ENCODE peak calls at places on chromosomes 4 and X, in seven cellular contexts. D is OCI-LY7, E is MM.1S, W is PC-3, Q is neural progenitor cell, M is hepatocyte, F is SK-N-SH. Y is an unnamed sample.

GRCh38 chrX:115232933-115233496 is 881 bp downstream of the LRCH2 start:
- DNase-seq in W (no peak), E (no peak), F (no peak), Q (no peak), M (no peak), D (no peak), Y (no peak)

GRCh38 chr4:75547647-75548387 is 8.0 kb upstream of the ODAPH start:
- DNase-seq in Q (no peak), W (no peak), F (peak), M (peak), E (peak), D (peak), Y (no peak)

GRCh38 chr4:77219266-77219665 is 62.3 kb downstream of the CCNG2 start:
- DNase-seq in Q (no peak), W (no peak), D (no peak), F (no peak), E (no peak), M (no peak), Y (no peak)

GRCh38 chr4:3276961-3277360 is 15.9 kb upstream of the RGS12 start:
- DNase-seq in M (no peak), W (no peak), E (no peak), D (no peak), Q (no peak), F (no peak), Y (no peak)

GRCh38 chrX:51776851-51777250 is 33.6 kb downstream of the GSPT2 start:
- DNase-seq in F (no peak), W (no peak), M (no peak), D (no peak), E (no peak), Q (no peak), Y (no peak)

GRCh38 chrX:623268-623598 is 7.4 kb upstream of the SHOX start:
- DNase-seq in Q (no peak), W (no peak), E (no peak), D (no peak), F (no peak), M (no peak), Y (no peak)

GRCh38 chr4:78606530-78607095 is 55.0 kb downstream of the ANXA3 start:
- DNase-seq in Q (no peak), W (no peak), M (no peak), F (no peak), D (no peak), E (no peak), Y (no peak)

GRCh38 chrX:30373951-30374350 is 64.8 kb upstream of the NR0B1 start:
- DNase-seq in W (no peak), D (no peak), M (no peak), F (no peak), Q (no peak), E (no peak), Y (no peak)

GRCh38 chr4:145618210-145618911 is 824 bp upstream of the MMAA start:
- DNase-seq in F (peak), D (peak), W (no peak), E (peak), M (peak), Q (peak), Y (no peak)

GRCh38 chr4:41865306-41865980 is 69.8 kb upstream of the TMEM33 start:
- DNase-seq in W (no peak), M (no peak), D (no peak), F (no peak), Q (peak), E (no peak), Y (no peak)

GRCh38 chrX:45077748-45078424 is 122.8 kb downstream of the DIPK2B start:
- DNase-seq in M (no peak), F (no peak), Q (no peak), W (no peak), E (peak), D (no peak), Y (no peak)

GRCh38 chr4:7886250-7886973 is 53.2 kb downstream of the AFAP1 start:
- DNase-seq in M (no peak), Q (no peak), E (no peak), F (peak), W (no peak), D (no peak), Y (no peak)

DNA sequence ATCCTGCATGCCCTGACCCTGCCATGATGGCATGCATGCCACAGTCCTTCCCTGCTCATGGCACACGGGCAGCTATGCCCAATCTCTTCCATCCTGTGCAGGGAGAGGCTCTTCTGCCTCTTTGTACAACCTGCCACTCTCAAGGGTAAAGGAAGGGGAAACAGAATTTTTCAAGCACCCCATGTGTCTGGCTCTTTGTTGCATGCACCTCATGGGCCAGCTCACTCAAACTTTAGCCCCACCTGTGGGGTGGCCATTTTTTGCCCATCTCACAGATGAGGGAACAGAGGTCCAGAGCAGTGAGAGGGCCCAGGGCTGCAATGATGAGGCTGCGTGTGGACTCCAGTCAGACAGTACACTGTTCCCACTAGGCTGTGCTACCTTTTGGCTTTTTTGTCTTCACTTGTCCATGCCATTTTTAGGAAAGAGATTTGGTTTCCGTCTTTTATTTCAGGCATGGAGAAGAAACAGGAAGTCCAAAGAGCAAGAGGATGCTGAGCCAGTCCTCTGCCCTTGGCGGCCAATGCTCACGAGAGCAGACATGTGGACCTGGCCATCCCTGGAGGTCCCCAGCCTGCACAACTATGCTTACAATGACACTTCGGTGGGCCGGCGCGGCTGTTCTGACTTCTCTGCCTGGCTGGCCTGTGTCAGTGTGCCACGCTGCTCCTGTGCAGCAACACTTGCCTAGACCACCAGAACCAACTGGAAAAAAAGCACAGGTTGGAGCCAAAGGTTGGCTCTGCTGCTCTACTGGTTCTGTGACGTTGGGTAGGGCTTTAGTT is 45.6 kb downstream of the NSG1 start:
- DNase-seq in E (no peak), M (no peak), D (no peak), F (no peak), W (no peak), Q (no peak), Y (no peak)
- TF ChIP-seq EZH2phosphoT487 in E (no peak), M (no peak), D (no peak), F (no peak), W (no peak), Q (no peak), Y (no peak)

GRCh38 chr4:47373174-47373573 is 90.3 kb downstream of the COMMD8 start:
- DNase-seq in Q (no peak), M (no peak), E (peak), D (no peak), F (no peak), W (no peak), Y (no peak)
- TF ChIP-seq EZH2phosphoT487 in Q (no peak), M (no peak), E (no peak), D (no peak), F (no peak), W (no peak), Y (no peak)

DNA sequence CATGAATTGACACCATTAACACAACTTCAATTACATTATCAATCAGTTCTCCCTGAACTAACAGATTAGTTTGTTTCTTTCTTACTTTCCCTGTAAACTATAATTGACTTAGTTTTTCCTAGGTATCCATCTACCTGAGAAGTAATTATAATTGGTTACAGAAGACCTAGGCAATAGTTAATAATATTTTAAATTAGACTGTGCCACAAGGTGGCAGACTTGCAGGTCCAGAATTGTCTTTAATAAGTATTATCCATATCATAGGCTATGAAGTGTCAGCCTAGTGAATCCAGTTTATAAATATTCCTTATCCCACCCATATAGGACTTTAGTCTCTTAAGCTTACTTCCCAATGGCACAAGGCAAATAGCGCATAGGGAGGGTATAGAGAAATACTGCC is 48.9 kb upstream of the FAM47B start:
- DNase-seq in M (no peak), F (no peak), W (peak), E (peak), D (peak), Q (no peak), Y (no peak)
- TF ChIP-seq EZH2phosphoT487 in M (no peak), F (no peak), W (no peak), E (no peak), D (no peak), Q (no peak), Y (no peak)

GRCh38 chr4:6802626-6803025 is 20.1 kb downstream of the KIAA0232 start:
- DNase-seq in M (no peak), Q (no peak), D (no peak), W (no peak), E (no peak), F (no peak), Y (no peak)
- TF ChIP-seq EZH2phosphoT487 in M (no peak), Q (no peak), D (no peak), W (no peak), E (no peak), F (no peak), Y (no peak)

GRCh38 chrX:72061091-72061490 is 70.6 kb downstream of the RTL5 start:
- DNase-seq in Q (no peak), F (no peak), E (no peak), D (no peak), M (no peak), W (no peak), Y (no peak)
- TF ChIP-seq EZH2phosphoT487 in Q (no peak), F (no peak), E (no peak), D (no peak), M (no peak), W (no peak), Y (no peak)

GRCh38 chr4:53346920-53347852 is 18.7 kb downstream of the SCFD2 start:
- DNase-seq in F (peak), Q (no peak), W (peak), E (no peak), M (no peak), D (no peak), Y (no peak)
- TF ChIP-seq EZH2phosphoT487 in F (no peak), Q (no peak), W (no peak), E (no peak), M (no peak), D (no peak), Y (no peak)

DNA sequence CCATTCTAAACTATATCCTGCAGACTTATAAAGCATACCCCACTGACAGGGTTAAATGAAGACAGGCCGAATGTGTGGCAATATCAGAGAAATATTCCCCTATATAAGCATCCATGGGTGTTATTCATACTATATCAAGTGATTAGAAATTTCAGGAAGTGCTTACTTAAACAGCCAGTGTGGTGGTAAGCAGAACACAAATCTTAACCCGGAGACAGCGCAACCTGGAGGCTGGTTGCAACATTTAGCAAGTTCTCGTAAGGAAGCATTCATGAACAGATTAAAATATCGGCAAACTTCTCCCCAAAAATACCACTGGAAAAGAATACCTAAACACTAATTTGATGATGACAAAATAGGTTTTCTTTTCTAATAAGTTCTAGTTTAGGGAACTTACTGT is 261.2 kb downstream of the CBLL2 start:
- DNase-seq in W (no peak), M (no peak), Q (peak), F (no peak), E (no peak), D (no peak), Y (peak)
- TF ChIP-seq EZH2phosphoT487 in W (no peak), M (no peak), Q (no peak), F (no peak), E (no peak), D (no peak), Y (no peak)

GRCh38 chrX:111035256-111035655 is 60.7 kb upstream of the PAK3 start:
- DNase-seq in D (no peak), F (no peak), E (no peak), Q (peak), W (no peak), M (no peak), Y (no peak)

GRCh38 chrX:111035991-111036390 is 60.0 kb upstream of the PAK3 start:
- DNase-seq in D (no peak), W (no peak), Q (no peak), E (no peak), F (no peak), M (no peak), Y (no peak)

GRCh38 chrX:111040377-111041017 is 55.5 kb upstream of the PAK3 start:
- DNase-seq in E (no peak), M (no peak), Q (no peak), F (no peak), D (no peak), W (peak), Y (no peak)

GRCh38 chrX:111039606-111040005 is 56.4 kb upstream of the PAK3 start:
- DNase-seq in F (no peak), W (peak), D (no peak), Q (no peak), E (no peak), M (no peak), Y (no peak)

DNA sequence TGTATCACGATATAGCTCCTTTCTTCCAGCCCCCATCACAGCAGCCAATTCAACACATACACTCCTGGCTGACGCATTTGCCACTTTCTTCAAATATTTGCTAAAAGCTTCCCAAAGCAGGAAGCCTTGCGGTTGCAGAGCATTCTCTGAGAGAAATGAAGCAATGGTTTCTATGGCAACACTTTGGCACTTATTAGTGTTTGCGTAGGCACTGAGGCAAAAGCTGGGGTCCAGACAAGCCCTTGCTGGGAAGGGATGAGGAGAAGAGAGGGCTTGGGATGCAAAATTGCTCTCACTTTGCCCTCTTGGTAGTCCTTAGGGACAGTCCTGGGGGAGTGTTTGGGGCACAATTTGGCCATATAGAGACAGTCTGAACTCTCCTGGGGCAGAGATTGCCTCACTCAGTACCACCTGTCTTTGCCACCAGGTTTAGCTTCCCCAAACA is 55.0 kb upstream of the PAK3 start:
- DNase-seq in W (peak), D (no peak), E (no peak), Q (peak), M (peak), F (no peak), Y (no peak)
- TF ChIP-seq EZH2phosphoT487 in W (no peak), D (no peak), E (no peak), Q (no peak), M (no peak), F (no peak), Y (no peak)

GRCh38 chr4:168151313-168151712 is 59.0 kb downstream of the ANXA10 start:
- DNase-seq in M (no peak), W (no peak), F (no peak), D (no peak), E (no peak), Q (no peak), Y (no peak)
- TF ChIP-seq EZH2phosphoT487 in M (no peak), W (no peak), F (no peak), D (no peak), E (no peak), Q (no peak), Y (no peak)